ENCODE peak calls at places on chromosomes 1 and 21, in five cellular contexts. R is HAP-1, T is body of pancreas, G is fibroblast of mammary gland, I is fibroblast of the aortic adventitia. C is an unnamed sample.

GRCh38 chr21:45987121-45987711 is 5.6 kb downstream of the COL6A1 start:
- DNase-seq in I (no peak), T (peak), R (no peak), G (no peak), C (no peak)

GRCh38 chr1:183920651-183921050 is 115.7 kb downstream of the RGL1 start:
- DNase-seq in G (no peak), R (no peak), I (no peak), T (no peak), C (no peak)

GRCh38 chr21:44914176-44914874 is 6.4 kb downstream of the ITGB2 start:
- DNase-seq in G (no peak), I (no peak), R (no peak), T (no peak), C (no peak)

GRCh38 chr1:150703427-150703826 is 6.5 kb upstream of the GOLPH3L start:
- DNase-seq in R (no peak), I (no peak), G (no peak), T (no peak), C (no peak)

GRCh38 chr1:155893389-155894142 is 17.6 kb downstream of the RIT1 start:
- DNase-seq in R (no peak), G (peak), T (no peak), I (peak), C (peak)

GRCh38 chr1:158506369-158506987 is 34.5 kb downstream of the OR10R2 start:
- DNase-seq in R (peak), G (peak), I (peak), T (no peak), C (no peak)

GRCh38 chr1:234926574-234927311 is 201.9 kb downstream of the TOMM20 start:
- DNase-seq in G (no peak), R (no peak), T (peak), I (no peak), C (no peak)

GRCh38 chr1:40936878-40937484 is 42.5 kb upstream of the CTPS1 start:
- DNase-seq in T (no peak), R (no peak), I (peak), G (peak), C (peak)

GRCh38 chr21:14670409-14670808 is 124.3 kb upstream of the SAMSN1 start:
- DNase-seq in T (no peak), I (no peak), R (no peak), G (no peak), C (no peak)

GRCh38 chr1:66069976-66070375 is 277.3 kb downstream of the PDE4B start:
- DNase-seq in T (no peak), R (no peak), I (no peak), G (no peak), C (no peak)

GRCh38 chr1:157798211-157798610 is 21.3 kb upstream of the FCRL2 start:
- DNase-seq in G (no peak), T (no peak), R (no peak), I (no peak), C (no peak)

GRCh38 chr1:16181887-16182719 is 26.2 kb upstream of the EPHA2 start:
- DNase-seq in R (no peak), G (peak), I (peak), T (peak), C (peak)

GRCh38 chr21:26246073-26246472 is 75.5 kb upstream of the APP start:
- DNase-seq in R (no peak), I (no peak), T (no peak), G (no peak), C (no peak)

GRCh38 chr1:101022294-101022693 is 3.3 kb downstream of the DPH5 start:
- DNase-seq in R (no peak), T (no peak), G (peak), I (peak), C (peak)

GRCh38 chr1:119012383-119012782 is 24.2 kb upstream of the TBX15 start:
- DNase-seq in G (no peak), I (no peak), T (no peak), R (no peak), C (no peak)

GRCh38 chr1:42891471-42891870 is 45.1 kb downstream of the ZNF691 start:
- DNase-seq in G (no peak), R (no peak), T (no peak), I (no peak), C (no peak)

GRCh38 chr21:42986125-42986783 is 11.9 kb downstream of the PKNOX1 start:
- DNase-seq in I (no peak), R (no peak), T (no peak), G (peak), C (no peak)

GRCh38 chr1:54334996-54335395 is 71.2 kb downstream of the SSBP3 start:
- DNase-seq in T (peak), I (peak), R (no peak), G (peak), C (peak)

GRCh38 chr1:21932127-21932526 is 5.0 kb downstream of the HSPG2 start:
- DNase-seq in R (no peak), I (peak), T (no peak), G (peak), C (peak)

GRCh38 chr1:5254975-5255374 is 600.6 kb downstream of the AJAP1 start:
- DNase-seq in G (no peak), I (no peak), R (no peak), T (no peak), C (no peak)

GRCh38 chr1:95033843-95034242 is 38.9 kb downstream of the ALG14 start:
- DNase-seq in T (no peak), I (peak), R (no peak), G (no peak), C (peak)

GRCh38 chr1:82848043-82848442 is 1047.3 kb downstream of the ADGRL2 start:
- DNase-seq in G (no peak), R (peak), I (no peak), T (no peak), C (no peak)

GRCh38 chr1:225476100-225476511 is 48.3 kb upstream of the LBR start:
- DNase-seq in T (no peak), R (no peak), G (no peak), I (no peak), C (no peak)

GRCh38 chr1:27488523-27489138 is 1.3 kb downstream of the WASF2 start:
- DNase-seq in T (no peak), I (peak), R (no peak), G (peak), C (peak)

GRCh38 chr1:101312192-101312591 is 75.4 kb downstream of the S1PR1 start:
- DNase-seq in G (no peak), T (no peak), I (no peak), R (no peak), C (no peak)

GRCh38 chr1:221040074-221040473 is 160.8 kb downstream of the HLX start:
- DNase-seq in G (no peak), T (no peak), R (no peak), I (no peak), C (no peak)

GRCh38 chr1:9593492-9594465 is 5.1 kb downstream of the TMEM201 start:
- DNase-seq in I (peak), R (peak), T (peak), G (peak), C (peak)

GRCh38 chr1:205346956-205347574 is 9.7 kb downstream of the KLHDC8A start:
- DNase-seq in T (no peak), G (no peak), R (no peak), I (no peak), C (no peak)

GRCh38 chr1:156860113-156860638 is 489 bp upstream of the NTRK1 start:
- DNase-seq in T (peak), R (peak), G (peak), I (peak), C (peak)

GRCh38 chr1:42657981-42658879 is at the start of gene PPIH:
- DNase-seq in R (peak), T (peak), G (peak), I (peak), C (peak)

GRCh38 chr1:89855413-89856123 is 34.7 kb downstream of the LRRC8D start:
- DNase-seq in R (no peak), I (peak), G (peak), T (no peak), C (peak)

GRCh38 chr1:24526940-24527542 is 24.4 kb downstream of the RCAN3 start:
- DNase-seq in I (peak), G (peak), R (peak), T (no peak), C (peak)

GRCh38 chr1:173477286-173478098 is at the start of gene PRDX6:
- DNase-seq in I (peak), G (peak), T (peak), R (peak), C (peak)

DNA sequence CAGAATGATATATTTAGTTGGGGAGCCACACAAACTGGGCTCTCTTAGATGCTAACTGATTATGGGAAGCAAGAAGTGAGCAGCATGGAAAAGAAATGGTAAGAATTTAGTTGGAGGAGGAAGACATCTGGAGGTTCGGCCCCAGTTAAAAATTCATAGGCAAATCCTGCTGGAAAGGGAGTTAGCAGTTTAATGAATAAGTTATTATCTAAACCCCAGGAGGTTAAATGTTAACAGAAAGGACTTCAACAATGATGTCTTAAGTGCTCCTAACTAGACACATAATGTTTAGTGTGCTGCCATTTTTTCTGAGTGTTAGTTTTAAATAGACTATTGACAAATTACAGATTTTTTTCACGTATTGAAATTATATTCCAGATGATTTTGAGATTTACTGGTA is 1265.3 kb upstream of the ADGRL2 start:
- DNase-seq in R (no peak), G (no peak), T (no peak), I (no peak), C (no peak)
- H3K4me3 ChIP-seq in R (no peak), G (no peak), T (no peak), I (no peak), C (no peak)

GRCh38 chr1:31885851-31886250 is 52.3 kb downstream of the PTP4A2 start:
- DNase-seq in I (no peak), G (no peak), R (no peak), T (no peak), C (no peak)
- H3K4me3 ChIP-seq in I (no peak), G (no peak), R (no peak), T (no peak), C (no peak)

DNA sequence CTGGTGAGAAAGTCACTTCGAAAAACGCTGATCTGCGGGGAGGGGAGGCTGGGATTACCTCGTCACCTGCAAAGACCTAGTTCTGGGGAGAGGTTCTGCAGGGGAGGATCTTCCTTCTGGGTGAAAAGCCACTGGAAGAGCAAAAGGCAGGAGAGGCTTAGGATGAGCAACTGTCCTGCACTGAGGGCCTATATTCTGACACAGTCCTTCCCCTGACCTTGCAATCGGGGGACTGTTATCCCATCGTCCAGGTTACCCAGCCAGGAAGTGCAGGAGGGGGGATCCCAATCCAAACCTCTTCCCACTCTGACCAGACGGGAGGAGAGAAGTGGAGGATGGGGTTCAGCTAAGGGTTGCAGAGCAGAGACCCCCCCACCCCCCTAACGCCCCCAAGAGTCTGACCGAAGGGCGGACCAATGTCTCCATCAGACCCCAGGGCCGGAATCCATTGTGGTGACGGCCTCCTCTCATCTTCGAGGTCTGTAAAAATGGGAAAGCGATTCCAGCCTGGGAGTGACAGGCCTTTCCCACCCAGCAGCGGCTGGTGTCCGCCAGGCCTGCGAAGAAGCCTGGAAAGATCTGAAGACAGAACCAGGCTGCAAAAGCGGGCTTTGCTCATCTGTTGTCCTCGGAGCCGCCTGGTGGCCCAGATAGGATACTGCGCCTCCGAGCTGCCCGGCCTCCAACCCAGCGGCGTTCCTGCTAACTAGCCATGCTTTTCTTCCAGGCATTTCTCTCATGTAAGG is 1.6 kb upstream of the DHRS3 start:
- DNase-seq in T (peak), I (peak), R (peak), G (peak), C (peak)
- H3K4me3 ChIP-seq in T (peak), I (peak), R (peak), G (peak), C (peak)

GRCh38 chr1:2052096-2052569 is 1.9 kb downstream of the PRKCZ start:
- DNase-seq in G (no peak), R (no peak), I (no peak), T (no peak), C (no peak)
- H3K4me3 ChIP-seq in G (no peak), R (no peak), I (no peak), T (no peak), C (no peak)

DNA sequence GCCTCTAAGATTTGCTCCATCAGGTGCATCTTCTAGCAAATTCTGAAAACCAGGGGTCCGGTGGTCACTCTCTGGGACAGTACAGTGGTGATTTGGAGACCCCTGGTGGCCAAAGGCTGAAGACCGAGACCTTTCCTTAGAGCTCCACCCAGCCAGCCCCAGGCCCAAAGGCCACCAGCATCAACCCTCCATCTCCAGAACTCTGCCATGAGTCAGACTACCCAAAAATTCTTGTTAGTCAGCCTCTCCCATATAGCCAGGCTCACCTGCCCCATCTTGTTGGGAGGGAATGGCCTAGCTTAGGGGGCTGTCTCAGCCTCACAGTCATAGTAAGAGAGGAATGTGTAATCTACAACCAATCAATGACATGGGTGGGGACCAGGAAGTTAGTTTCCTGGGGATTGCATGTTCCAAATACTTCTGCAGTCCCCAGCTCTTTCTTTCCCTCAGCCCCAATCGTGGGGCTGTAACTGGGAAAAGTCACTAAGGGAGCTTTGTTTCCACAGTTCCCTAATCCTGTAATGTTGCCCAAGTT is 9.8 kb upstream of the COL8A2 start:
- DNase-seq in R (peak), G (peak), T (peak), I (peak), C (peak)
- H3K4me3 ChIP-seq in R (no peak), G (no peak), T (no peak), I (no peak), C (no peak)

GRCh38 chr21:16419188-16419874 is 689.5 kb downstream of the USP25 start:
- DNase-seq in R (peak), T (peak), G (peak), I (peak), C (peak)
- H3K4me3 ChIP-seq in R (peak), T (no peak), G (peak), I (peak), C (peak)

GRCh38 chr1:218474089-218474488 is 129.0 kb downstream of the TGFB2 start:
- DNase-seq in R (no peak), I (no peak), G (no peak), T (no peak), C (no peak)

GRCh38 chr1:218473527-218473926 is 128.4 kb downstream of the TGFB2 start:
- DNase-seq in T (no peak), R (no peak), I (peak), G (peak), C (peak)

GRCh38 chr1:218476385-218476784 is 131.2 kb downstream of the TGFB2 start:
- DNase-seq in T (no peak), I (peak), R (no peak), G (peak), C (peak)

GRCh38 chr1:218475275-218475674 is 130.1 kb downstream of the TGFB2 start:
- DNase-seq in R (no peak), T (no peak), I (peak), G (no peak), C (no peak)

GRCh38 chr1:218475699-218476098 is 130.6 kb downstream of the TGFB2 start:
- DNase-seq in G (no peak), I (no peak), R (no peak), T (no peak), C (no peak)
- H3K4me3 ChIP-seq in G (no peak), I (no peak), R (no peak), T (no peak), C (no peak)

GRCh38 chr1:165352109-165352441 is 4.4 kb downstream of the LMX1A start:
- DNase-seq in G (no peak), R (no peak), I (no peak), T (no peak), C (no peak)
- H3K4me3 ChIP-seq in G (no peak), R (no peak), I (no peak), T (no peak), C (no peak)

GRCh38 chr1:169024800-169025253 is 81.7 kb upstream of the ATP1B1 start:
- DNase-seq in T (no peak), I (no peak), R (no peak), G (no peak), C (no peak)

GRCh38 chr1:169025412-169025811 is 81.1 kb upstream of the ATP1B1 start:
- DNase-seq in G (no peak), T (no peak), R (no peak), I (no peak), C (no peak)

GRCh38 chr1:169031566-169032224 is 74.8 kb upstream of the ATP1B1 start:
- DNase-seq in I (peak), R (no peak), T (no peak), G (peak), C (no peak)

GRCh38 chr1:169024255-169024654 is 82.2 kb upstream of the ATP1B1 start:
- DNase-seq in I (no peak), T (no peak), R (no peak), G (no peak), C (no peak)

DNA sequence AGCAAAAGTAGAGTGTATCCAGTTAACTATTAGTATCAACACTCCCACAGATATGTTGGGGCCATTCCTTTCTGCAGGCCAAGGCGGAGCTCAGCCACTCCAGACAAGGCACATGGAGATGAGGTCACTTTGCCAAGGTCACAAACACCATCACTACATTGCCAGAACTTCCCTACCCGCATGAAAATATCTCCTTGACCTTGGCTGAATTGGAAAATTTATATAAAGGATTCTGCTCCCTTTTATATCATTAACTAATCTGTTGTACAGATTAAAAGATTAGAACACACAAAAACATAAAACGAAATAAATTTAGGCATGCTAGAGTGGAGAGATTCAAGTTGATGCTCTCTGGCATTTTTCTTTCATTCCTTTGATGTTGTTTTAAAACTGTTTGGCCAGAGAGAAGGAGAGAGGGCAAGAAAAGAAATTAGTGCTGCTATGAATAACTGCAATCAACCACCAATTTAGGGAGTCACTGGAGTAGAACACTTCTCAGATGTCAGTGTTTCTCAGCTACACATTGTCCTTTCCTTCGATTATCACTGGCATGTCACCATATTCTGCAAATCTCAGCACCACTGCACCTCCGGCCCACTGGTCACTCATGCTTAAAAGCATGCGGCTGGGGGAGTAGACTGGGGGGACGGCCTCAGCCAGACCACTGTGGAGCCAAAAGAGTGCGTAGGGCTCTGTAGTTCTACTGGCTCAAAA is 78.7 kb upstream of the ATP1B1 start:
- DNase-seq in T (no peak), I (no peak), R (no peak), G (no peak), C (no peak)
- H3K4me3 ChIP-seq in T (no peak), I (no peak), R (no peak), G (no peak), C (no peak)

DNA sequence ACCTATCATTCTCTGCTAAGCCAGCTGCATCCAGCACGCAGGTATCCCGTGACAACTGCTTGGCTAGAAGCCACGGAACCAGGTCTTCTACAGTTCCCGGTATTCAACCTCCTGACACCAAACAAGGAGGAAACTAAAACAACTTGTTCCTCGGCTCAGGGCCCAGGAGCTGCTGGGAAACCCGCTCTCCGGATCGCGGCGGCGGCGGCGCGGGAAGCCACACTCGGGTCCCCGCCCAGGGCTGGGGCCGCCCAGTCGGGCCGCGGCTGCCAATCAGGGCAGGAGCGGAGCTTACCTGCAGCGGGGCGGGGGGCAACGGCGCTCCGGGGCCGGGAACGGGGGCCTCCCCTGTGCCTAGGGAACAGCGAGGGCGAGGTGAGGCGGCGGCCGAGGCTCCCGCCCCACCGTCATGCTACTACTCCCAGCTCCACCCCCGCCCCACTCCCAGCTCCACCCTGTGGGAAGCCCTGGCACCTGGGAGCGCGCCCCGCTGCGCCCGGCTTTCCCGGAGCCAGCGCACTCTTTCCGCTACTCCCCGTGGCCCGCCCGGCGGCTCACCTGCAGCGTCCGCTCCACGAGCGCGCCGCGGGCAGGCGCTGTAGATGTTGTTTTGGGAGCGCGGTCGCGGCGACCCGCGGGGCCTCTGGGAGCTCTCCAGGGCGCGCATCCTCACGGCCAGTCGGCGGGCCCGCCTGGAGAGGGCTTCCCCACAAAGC is 12.1 kb downstream of the IL24 start:
- DNase-seq in I (no peak), R (peak), T (peak), G (no peak), C (no peak)
- H3K4me3 ChIP-seq in I (peak), R (peak), T (peak), G (peak), C (peak)